ENCODE peak calls at places on chromosomes 5 and 9, in four cellular contexts. G is lung; W is GM13976; S is CD4-positive, alpha-beta T cell. I is an unnamed sample.

GRCh38 chr5:310516-310915 is 11.0 kb upstream of the AHRR start:
- DNase-seq in G (no peak), W (no peak), S (no peak), I (no peak)

GRCh38 chr9:130111805-130112204 is 58.1 kb downstream of the GPR107 start:
- DNase-seq in G (no peak), W (no peak), S (no peak), I (no peak)

GRCh38 chr5:124677999-124678385 is 68.4 kb downstream of the ZNF608 start:
- DNase-seq in G (no peak), W (no peak), S (no peak), I (no peak)

GRCh38 chr9:135070964-135071735 is 16.3 kb upstream of the OLFM1 start:
- DNase-seq in G (no peak), W (no peak), S (no peak), I (no peak)

GRCh38 chr9:111952559-111952958 is 55.9 kb downstream of the UGCG start:
- DNase-seq in G (no peak), W (no peak), S (no peak), I (no peak)

GRCh38 chr5:128538249-128539037 is 398 bp upstream of the FBN2 start:
- DNase-seq in G (no peak), W (peak; percentile 19), S (no peak), I (peak; percentile 91)

GRCh38 chr5:176651472-176651980 is 4.2 kb downstream of the TSPAN17 start:
- DNase-seq in G (no peak), W (no peak), S (no peak), I (no peak)

GRCh38 chr5:84885479-84886258 is 501.0 kb upstream of the EDIL3 start:
- DNase-seq in G (no peak), W (no peak), S (no peak), I (no peak)

GRCh38 chr5:150578781-150579461 is 61.5 kb upstream of the SYNPO start:
- DNase-seq in G (no peak), W (no peak), S (no peak), I (no peak)

GRCh38 chr5:78492650-78493049 is 132.2 kb downstream of the SCAMP1 start:
- DNase-seq in G (no peak), W (no peak), S (no peak), I (no peak)

GRCh38 chr5:58462623-58463230 is 2.8 kb upstream of the PLK2 start:
- DNase-seq in G (peak; percentile 35), W (peak; percentile 38), S (no peak), I (no peak)

GRCh38 chr5:10760033-10760975 is 730 bp downstream of the DAP start:
- DNase-seq in G (peak; percentile 65), W (peak; percentile 54), S (no peak), I (peak; percentile 77)

GRCh38 chr5:164555809-164556208 is 1050.4 kb downstream of the MAT2B start:
- DNase-seq in G (no peak), W (no peak), S (no peak), I (no peak)

GRCh38 chr9:85941966-85942912 is 1.3 kb downstream of the NAA35 start:
- DNase-seq in G (no peak), W (no peak), S (no peak), I (no peak)

GRCh38 chr5:123367739-123368138 is 55.5 kb downstream of the CEP120 start:
- DNase-seq in G (no peak), W (no peak), S (no peak), I (no peak)

GRCh38 chr5:164362021-164362420 is 856.6 kb downstream of the MAT2B start:
- DNase-seq in G (no peak), W (no peak), S (no peak), I (no peak)

GRCh38 chr9:76516350-76516749 is 57.4 kb downstream of the GCNT1 start:
- DNase-seq in G (no peak), W (no peak), S (no peak), I (no peak)

GRCh38 chr5:169628891-169629290 is 8.2 kb upstream of the DOCK2 start:
- DNase-seq in G (no peak), W (no peak), S (no peak), I (no peak)

GRCh38 chr5:52989781-52990530 is 804 bp downstream of the ITGA2 start:
- DNase-seq in G (peak; percentile 43), W (peak; percentile 50), S (peak; percentile 12), I (no peak)

GRCh38 chr5:139639619-139640431 is 8.3 kb upstream of the CXXC5 start:
- DNase-seq in G (no peak), W (no peak), S (no peak), I (peak; percentile 63)

GRCh38 chr9:7137040-7137439 is 379.3 kb downstream of the KDM4C start:
- DNase-seq in G (no peak), W (no peak), S (no peak), I (no peak)

GRCh38 chr5:96348536-96348935 is 84.5 kb downstream of the PCSK1 start:
- DNase-seq in G (no peak), W (no peak), S (no peak), I (no peak)

GRCh38 chr5:10854526-10855277 is 93.7 kb upstream of the DAP start:
- DNase-seq in G (no peak), W (no peak), S (no peak), I (no peak)

GRCh38 chr5:132674671-132675506 is 1.1 kb downstream of the IL4 start:
- DNase-seq in G (no peak), W (peak; percentile 84), S (no peak), I (no peak)

GRCh38 chr9:135946392-135946994 is 14.7 kb downstream of the UBAC1 start:
- DNase-seq in G (no peak), W (no peak), S (no peak), I (no peak)

GRCh38 chr9:80665479-80665878 is 1023.9 kb downstream of the TLE1 start:
- DNase-seq in G (no peak), W (no peak), S (no peak), I (no peak)

GRCh38 chr9:80664327-80665210 is 1024.8 kb downstream of the TLE1 start:
- DNase-seq in G (no peak), W (no peak), S (no peak), I (no peak)
- TF ChIP-seq CTCF in G (no peak), W (no peak), S (no peak), I (no peak)

DNA sequence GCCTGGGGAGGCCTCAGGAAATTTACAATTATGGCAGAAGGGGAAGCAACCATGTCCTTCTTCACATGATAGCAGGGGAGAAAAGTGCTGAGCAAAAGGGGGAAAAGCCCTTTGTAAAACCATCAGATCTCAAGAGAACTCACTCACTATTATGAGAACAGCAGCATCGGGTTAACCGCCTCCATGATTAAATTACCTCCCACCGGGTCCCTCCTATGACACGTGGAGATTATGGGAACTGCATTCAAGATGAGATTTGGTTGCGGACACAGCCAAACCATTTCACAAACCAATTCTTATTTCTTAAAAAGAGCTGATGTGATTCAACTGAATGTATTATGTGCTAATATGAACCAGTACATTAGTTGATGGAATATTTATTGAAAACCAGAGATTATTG is 63.9 kb downstream of the PARP8 start:
- DNase-seq in G (no peak), W (no peak), S (no peak), I (no peak)
- TF ChIP-seq CTCF in G (no peak), W (no peak), S (no peak), I (peak; percentile 43)

GRCh38 chr9:9499546-9499945 is 1113.3 kb downstream of the PTPRD start:
- DNase-seq in G (no peak), W (no peak), S (no peak), I (no peak)
- TF ChIP-seq CTCF in G (no peak), W (no peak), S (no peak), I (peak; percentile 34)

GRCh38 chr5:126369995-126370731 is 53.0 kb upstream of the GRAMD2B start:
- DNase-seq in G (no peak), W (no peak), S (no peak), I (no peak)
- TF ChIP-seq CTCF in G (no peak), W (no peak), S (no peak), I (no peak)

GRCh38 chr5:59661939-59662615 is 231.4 kb downstream of the PDE4D start:
- DNase-seq in G (no peak), W (no peak), S (no peak), I (no peak)

GRCh38 chr5:59661306-59661705 is 232.2 kb downstream of the PDE4D start:
- DNase-seq in G (no peak), W (no peak), S (no peak), I (no peak)

GRCh38 chr5:59660737-59661136 is 232.8 kb downstream of the PDE4D start:
- DNase-seq in G (no peak), W (peak; percentile 28), S (no peak), I (no peak)

GRCh38 chr5:59665086-59665831 is 228.3 kb downstream of the PDE4D start:
- DNase-seq in G (no peak), W (no peak), S (no peak), I (no peak)

DNA sequence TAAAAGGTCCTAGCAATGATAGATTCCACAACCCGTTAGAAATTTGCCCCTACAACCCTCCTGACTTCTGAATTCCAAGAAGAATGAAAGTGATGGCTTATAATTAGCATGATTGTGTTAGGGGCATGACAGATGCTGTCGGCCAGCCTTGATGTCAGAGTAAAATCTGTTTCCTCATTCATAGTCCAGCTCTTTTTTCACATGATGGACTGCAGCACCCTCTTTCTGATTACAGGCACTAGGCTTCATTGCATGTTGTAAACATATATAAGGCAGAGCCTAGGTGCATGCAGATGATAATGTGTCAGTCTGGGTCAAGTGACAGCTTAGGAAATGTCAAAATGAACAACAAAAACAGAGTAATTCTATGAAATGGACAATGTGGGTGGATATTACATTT is 226.8 kb downstream of the PDE4D start:
- DNase-seq in G (no peak), W (no peak), S (no peak), I (no peak)
- TF ChIP-seq CTCF in G (no peak), W (no peak), S (no peak), I (peak; percentile 27)

I was measured in type B pancreatic cell.